ENCODE peak calls at places on chromosomes 11 and 22, in six cellular contexts. Z, U, A, G, P and V are unnamed samples.
A peak's percentile ranks its signal among the peaks of the same experiment; 100 is the strongest.

GRCh38 chr11:2137202-2138071 is 1.8 kb downstream of the IGF2 start:
- DNase-seq in G (peak; percentile 32), P (peak; percentile 65), U (peak; percentile 34), A (peak; percentile 37), Z (peak; percentile 89), V (peak; percentile 27)

GRCh38 chr11:34416088-34416487 is 22.6 kb upstream of the CAT start:
- DNase-seq in Z (no peak), G (no peak), A (no peak), U (no peak), P (no peak), V (no peak)

GRCh38 chr22:24402460-24403192 is 24.8 kb upstream of the ADORA2A start:
- DNase-seq in A (peak; percentile 83), Z (peak; percentile 90), U (peak; percentile 92), P (peak; percentile 66), G (peak; percentile 95), V (peak; percentile 94)

GRCh38 chr22:39699631-39700348 is 129.2 kb downstream of the CACNA1I start:
- DNase-seq in A (no peak), U (no peak), Z (no peak), G (no peak), P (no peak), V (no peak)

GRCh38 chr11:44149651-44150050 is 54.2 kb downstream of the EXT2 start:
- DNase-seq in G (no peak), Z (no peak), A (no peak), U (no peak), P (no peak), V (no peak)

GRCh38 chr11:65290448-65291165 is 24.1 kb upstream of the CDC42EP2 start:
- DNase-seq in P (peak; percentile 70), G (peak; percentile 85), Z (peak; percentile 93), U (peak; percentile 84), A (peak; percentile 60), V (peak; percentile 87)

GRCh38 chr11:11988099-11988651 is 20.3 kb downstream of the DKK3 start:
- DNase-seq in P (no peak), Z (no peak), A (no peak), G (no peak), U (no peak), V (peak; percentile 30)

GRCh38 chr11:95853138-95853537 is 62.8 kb downstream of the CEP57 start:
- DNase-seq in Z (no peak), A (no peak), G (no peak), U (no peak), P (no peak), V (no peak)

GRCh38 chr11:120657306-120658070 is 145.9 kb downstream of the GRIK4 start:
- DNase-seq in G (no peak), U (no peak), Z (no peak), P (peak; percentile 20), A (no peak), V (no peak)

GRCh38 chr11:34773826-34774225 is 142.4 kb downstream of the APIP start:
- DNase-seq in Z (no peak), U (no peak), A (no peak), G (no peak), P (no peak), V (no peak)

GRCh38 chr22:31075961-31076360 is 5.2 kb upstream of the SMTN start:
- DNase-seq in A (no peak), U (peak; percentile 70), P (peak; percentile 58), Z (peak; percentile 95), G (peak; percentile 72), V (no peak)

GRCh38 chr11:34300571-34301295 is 57.1 kb downstream of the ABTB2 start:
- DNase-seq in A (no peak), G (no peak), Z (no peak), P (no peak), U (no peak), V (no peak)

GRCh38 chr11:75689861-75690641 is 21.2 kb upstream of the MAP6 start:
- DNase-seq in G (no peak), Z (no peak), P (no peak), A (no peak), U (no peak), V (peak; percentile 6)

GRCh38 chr11:27464155-27464759 is 8.3 kb downstream of the LGR4 start:
- DNase-seq in A (peak; percentile 41), Z (no peak), U (no peak), P (no peak), G (peak; percentile 29), V (peak; percentile 86)

GRCh38 chr11:110773442-110773841 is 61.2 kb upstream of the ARHGAP20 start:
- DNase-seq in P (no peak), U (no peak), G (no peak), Z (no peak), A (no peak), V (no peak)

GRCh38 chr11:117194267-117194666 is 4.9 kb upstream of the TAGLN start:
- DNase-seq in P (no peak), G (no peak), A (no peak), U (no peak), Z (no peak), V (no peak)

GRCh38 chr11:30128269-30128932 is 102.4 kb upstream of the FSHB start:
- DNase-seq in G (no peak), U (no peak), A (no peak), Z (no peak), P (no peak), V (peak; percentile 46)

GRCh38 chr11:86931965-86932332 is 23.2 kb downstream of the FZD4 start:
- DNase-seq in A (no peak), Z (no peak), P (no peak), U (no peak), G (no peak), V (peak; percentile 69)

GRCh38 chr22:19959043-19959586 is 17.5 kb upstream of the TXNRD2 start:
- DNase-seq in A (peak; percentile 70), P (peak; percentile 84), G (peak; percentile 87), U (peak; percentile 78), Z (peak; percentile 96), V (peak; percentile 61)

GRCh38 chr11:93740802-93741093 is 547 bp downstream of the TAF1D start:
- DNase-seq in P (peak; percentile 70), A (peak; percentile 32), G (peak; percentile 66), Z (peak; percentile 85), U (peak; percentile 64), V (peak; percentile 30)

GRCh38 chr11:110474578-110474977 is 44.8 kb downstream of the FDX1 start:
- DNase-seq in P (no peak), Z (no peak), G (no peak), A (no peak), U (no peak), V (no peak)

GRCh38 chr11:5690216-5690615 is 626 bp downstream of the TRIM22 start:
- DNase-seq in G (no peak), Z (no peak), P (no peak), A (no peak), U (no peak), V (peak; percentile 43)

GRCh38 chr22:49094151-49094550 is 733.5 kb downstream of the BRD1 start:
- DNase-seq in U (no peak), Z (peak; percentile 55), A (no peak), G (no peak), P (no peak), V (no peak)

DNA sequence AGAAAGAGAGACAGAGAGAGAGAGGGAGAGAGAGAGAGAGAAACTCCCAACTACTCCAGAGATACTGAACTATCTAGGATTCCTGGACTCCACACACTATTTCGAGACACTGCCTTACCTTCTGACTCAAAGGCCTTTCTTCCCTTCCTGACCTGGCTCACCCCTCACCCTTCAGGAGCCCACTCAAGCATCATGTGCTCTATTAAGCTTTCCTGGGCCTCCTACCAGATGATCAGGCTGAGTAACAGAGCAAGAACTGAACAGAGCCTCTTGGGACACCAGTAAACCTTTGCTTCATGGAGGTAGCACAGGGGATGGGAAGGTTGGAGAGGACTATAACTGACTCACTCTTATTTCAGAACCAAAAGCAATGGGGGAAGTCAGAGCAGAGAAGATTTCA is 31.4 kb downstream of the PLEKHA7 start:
- DNase-seq in U (no peak), Z (no peak), P (no peak), G (no peak), A (no peak), V (no peak)
- H3K4me3 ChIP-seq in U (no peak overlapping the region), Z (no peak overlapping the region), P (no peak overlapping the region), G (no peak overlapping the region), A (no peak overlapping the region), V (no peak overlapping the region)

GRCh38 chr22:44730034-44730433 is 22.3 kb upstream of the ARHGAP8 start:
- DNase-seq in G (no peak), P (no peak), Z (no peak), A (no peak), U (no peak), V (no peak)
- TF ChIP-seq CTCF in G (no peak), P (no peak), Z (no peak), A (no peak), U (no peak), V (no peak)

DNA sequence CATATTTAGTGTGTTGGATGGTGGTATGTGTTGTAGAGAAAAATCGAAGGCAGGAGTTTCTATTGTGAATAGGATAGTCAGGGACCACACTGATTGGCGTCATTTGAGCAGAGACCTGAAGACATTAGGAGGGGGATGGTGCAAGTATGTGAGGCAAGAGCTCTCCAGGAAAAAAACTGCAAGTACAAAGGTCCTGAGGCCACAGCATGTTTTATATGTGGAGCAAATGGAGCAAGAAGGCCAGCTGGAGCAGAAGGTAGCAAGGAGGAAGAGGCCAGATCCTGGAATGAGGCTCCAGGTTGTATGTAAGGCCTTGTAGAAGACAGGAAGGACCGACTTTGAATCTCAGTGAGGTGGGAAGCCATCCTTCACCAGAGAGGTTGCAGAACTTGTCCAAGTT is 14.2 kb upstream of the MICALL1 start:
- DNase-seq in G (no peak), A (no peak), U (no peak), P (no peak), Z (no peak), V (no peak)
- H3K36me3 ChIP-seq in G (peaks cover 5% of the 10 kb centered on the region), A (peaks cover 4% of the 10 kb centered on the region), U (peaks cover 17% of the 10 kb centered on the region), P (peaks cover 23% of the 10 kb centered on the region), Z (peaks cover 10% of the 10 kb centered on the region), V (peaks cover 6% of the 10 kb centered on the region)

GRCh38 chr11:66858939-66859685 is 2.2 kb downstream of the LRFN4 start:
- DNase-seq in G (no peak), Z (peak; percentile 76), A (no peak), U (no peak), P (peak; percentile 58), V (no peak)

GRCh38 chr11:66857234-66857926 is 516 bp downstream of the LRFN4 start:
- DNase-seq in A (no peak), P (peak; percentile 63), U (no peak), Z (peak; percentile 80), G (no peak), V (no peak)

GRCh38 chr11:66857927-66858185 is 992 bp downstream of the LRFN4 start:
- DNase-seq in A (no peak), U (no peak), Z (no peak), P (no peak), G (no peak), V (no peak)

GRCh38 chr11:66859686-66860448 is 3.0 kb downstream of the LRFN4 start:
- DNase-seq in G (no peak), U (no peak), P (no peak), Z (peak; percentile 78), A (no peak), V (no peak)

DNA sequence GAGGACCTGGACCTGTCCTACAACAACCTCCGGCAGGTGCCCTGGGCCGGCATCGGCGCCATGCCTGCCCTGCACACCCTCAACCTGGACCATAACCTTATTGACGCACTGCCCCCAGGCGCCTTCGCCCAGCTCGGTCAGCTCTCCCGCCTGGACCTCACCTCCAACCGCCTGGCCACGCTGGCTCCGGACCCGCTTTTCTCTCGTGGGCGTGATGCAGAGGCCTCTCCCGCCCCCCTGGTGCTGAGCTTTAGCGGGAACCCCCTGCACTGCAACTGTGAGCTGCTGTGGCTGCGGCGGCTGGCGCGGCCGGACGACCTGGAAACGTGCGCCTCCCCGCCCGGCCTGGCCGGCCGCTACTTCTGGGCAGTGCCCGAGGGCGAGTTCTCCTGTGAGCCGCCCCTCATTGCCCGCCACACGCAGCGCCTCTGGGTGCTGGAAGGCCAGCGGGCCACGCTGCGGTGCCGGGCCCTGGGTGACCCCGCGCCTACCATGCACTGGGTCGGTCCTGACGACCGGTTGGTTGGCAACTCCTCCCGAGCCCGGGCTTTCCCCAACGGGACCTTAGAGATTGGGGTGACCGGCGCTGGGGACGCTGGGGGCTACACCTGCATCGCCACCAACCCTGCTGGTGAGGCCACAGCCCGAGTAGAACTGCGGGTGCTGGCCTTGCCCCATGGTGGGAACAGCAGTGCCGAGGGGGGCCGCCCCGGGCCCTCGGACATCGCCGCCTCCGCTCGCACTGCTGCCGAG is 1.5 kb downstream of the LRFN4 start:
- DNase-seq in G (no peak), A (no peak), P (peak; percentile 65), Z (peak; percentile 80), U (no peak), V (no peak)
- H3K4me3 ChIP-seq in G (no peak overlapping the region), A (no peak overlapping the region), P (no peak overlapping the region), Z (no peak overlapping the region), U (no peak overlapping the region), V (no peak overlapping the region)